ENCODE peak calls at places on chromosomes 5 and 9, in four cellular contexts. J, Y, D and E are unnamed samples. For H3K9me3, the result is how much of the 10 kb centered on the place peaks cover.

GRCh38 chr5:96868603-96869371 is 7.5 kb upstream of the ERAP2 start:
- DNase-seq in J (no peak), Y (no peak), D (no peak), E (no peak)

GRCh38 chr5:127909078-127909477 is 174.5 kb upstream of the SLC12A2 start:
- DNase-seq in J (no peak), Y (no peak), D (no peak), E (no peak)

GRCh38 chr9:94159069-94159915 is 75.0 kb downstream of the PTPDC1 start:
- DNase-seq in J (no peak), Y (no peak), D (no peak), E (no peak)

GRCh38 chr9:120324996-120325642 is 254.8 kb downstream of the CDK5RAP2 start:
- DNase-seq in J (no peak), Y (no peak), D (no peak), E (no peak)

GRCh38 chr9:88187631-88188030 is 49.4 kb upstream of the SPATA31C2 start:
- DNase-seq in J (no peak), Y (no peak), D (no peak), E (no peak)

GRCh38 chr5:130066644-130067043 is 162.4 kb downstream of the CHSY3 start:
- DNase-seq in J (no peak), Y (peak), D (no peak), E (no peak)

GRCh38 chr9:125409637-125410521 is 148.3 kb downstream of the GAPVD1 start:
- DNase-seq in J (no peak), Y (no peak), D (no peak), E (peak)

GRCh38 chr5:53871772-53872171 is 311.3 kb downstream of the NDUFS4 start:
- DNase-seq in J (no peak), Y (no peak), D (no peak), E (no peak)

GRCh38 chr5:112862085-112862484 is 998 bp downstream of the SRP19 start:
- DNase-seq in J (no peak), Y (no peak), D (no peak), E (no peak)

GRCh38 chr5:151592855-151593408 is 1.8 kb upstream of the FAT2 start:
- DNase-seq in J (no peak), Y (no peak), D (no peak), E (no peak)

GRCh38 chr5:139659673-139660072 is 11.5 kb downstream of the CXXC5 start:
- DNase-seq in J (no peak), Y (no peak), D (no peak), E (no peak)

GRCh38 chr5:135391869-135392255 is 7.2 kb downstream of the MACROH2A1 start:
- DNase-seq in J (no peak), Y (no peak), D (no peak), E (no peak)

GRCh38 chr5:82859439-82860140 is 217.6 kb downstream of the TMEM167A start:
- DNase-seq in J (no peak), Y (no peak), D (no peak), E (no peak)

GRCh38 chr9:76116913-76117312 is 226.4 kb downstream of the PCSK5 start:
- DNase-seq in J (no peak), Y (no peak), D (no peak), E (no peak)

GRCh38 chr5:128681764-128682664 is 144.0 kb upstream of the FBN2 start:
- DNase-seq in J (no peak), Y (no peak), D (no peak), E (no peak)

GRCh38 chr9:124439086-124439485 is 11.2 kb upstream of the ADGRD2 start:
- DNase-seq in J (no peak), Y (no peak), D (no peak), E (no peak)

GRCh38 chr9:81489048-81489447 is 200.3 kb downstream of the TLE1 start:
- DNase-seq in J (no peak), Y (no peak), D (no peak), E (no peak)

GRCh38 chr5:36611520-36612274 is 5.3 kb downstream of the SLC1A3 start:
- DNase-seq in J (no peak), Y (no peak), D (no peak), E (no peak)

GRCh38 chr5:150525781-150526180 is 17.9 kb downstream of the NDST1 start:
- DNase-seq in J (no peak), Y (no peak), D (no peak), E (no peak)

GRCh38 chr9:101848485-101848919 is 110.1 kb upstream of the GRIN3A start:
- DNase-seq in J (no peak), Y (no peak), D (no peak), E (no peak)

GRCh38 chr9:110440161-110440560 is 102.5 kb upstream of the TXNDC8 start:
- DNase-seq in J (no peak), Y (no peak), D (no peak), E (no peak)

GRCh38 chr5:72658161-72658560 is 151.0 kb upstream of the ZNF366 start:
- DNase-seq in J (no peak), Y (no peak), D (no peak), E (no peak)

GRCh38 chr5:65796269-65796668 is 74.3 kb downstream of the NLN start:
- DNase-seq in J (no peak), Y (no peak), D (no peak), E (no peak)

GRCh38 chr5:6902094-6902493 is 188.9 kb downstream of the TENT4A start:
- DNase-seq in J (no peak), Y (no peak), D (no peak), E (no peak)

GRCh38 chr9:127417130-127418036 is 6.8 kb upstream of the ZNF79 start:
- DNase-seq in J (no peak), Y (peak), D (no peak), E (no peak)

GRCh38 chr5:148837383-148837782 is 11.0 kb downstream of the ADRB2 start:
- DNase-seq in J (no peak), Y (no peak), D (no peak), E (no peak)

GRCh38 chr5:126961702-126962101 is 68.7 kb downstream of the MARCHF3 start:
- DNase-seq in J (no peak), Y (no peak), D (no peak), E (no peak)

GRCh38 chr5:137273511-137273910 is 225.6 kb downstream of the SPOCK1 start:
- DNase-seq in J (no peak), Y (no peak), D (no peak), E (no peak)

GRCh38 chr9:134318481-134318891 is 7.8 kb upstream of the RXRA start:
- DNase-seq in J (no peak), Y (peak), D (no peak), E (peak)

GRCh38 chr5:1182633-1183423 is 18.6 kb upstream of the SLC6A19 start:
- DNase-seq in J (peak), Y (no peak), D (no peak), E (no peak)
- TF ChIP-seq EP300 in J (no peak), Y (no peak), D (no peak), E (no peak)

GRCh38 chr9:35685506-35685905 is 4.2 kb downstream of the TPM2 start:
- DNase-seq in J (no peak), Y (no peak), D (no peak), E (no peak)
- H3K27ac ChIP-seq in J (no peak), Y (peak), D (no peak), E (no peak)

DNA sequence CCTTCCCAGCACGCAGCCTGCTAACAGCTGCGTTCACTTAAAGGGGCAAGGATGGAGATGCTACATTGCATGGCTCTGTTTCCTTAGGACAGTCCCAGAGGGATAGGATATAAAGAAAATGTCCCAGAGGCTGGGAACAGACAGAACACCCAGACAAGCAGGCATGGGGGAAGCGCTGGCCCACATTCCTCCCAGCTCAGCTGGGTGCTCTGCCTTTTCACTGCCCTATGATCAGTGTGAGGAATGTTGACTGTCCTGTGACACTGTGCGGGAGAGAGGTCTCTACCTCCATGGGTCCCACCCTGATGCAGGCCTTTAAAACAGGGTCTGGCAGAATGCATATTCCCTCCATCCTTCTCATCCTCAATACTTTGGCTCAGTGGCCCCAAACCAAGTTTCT is 459.4 kb upstream of the DMAC1 start:
- DNase-seq in J (no peak), Y (no peak), D (no peak), E (no peak)
- H3K9me3 ChIP-seq in J (under half), Y (under half), D (under half), E (under half)

GRCh38 chr5:32044904-32045303 is 129.2 kb downstream of the GOLPH3 start:
- DNase-seq in J (no peak), Y (no peak), D (no peak), E (no peak)
- TF ChIP-seq EP300 in J (no peak), Y (no peak), D (no peak), E (no peak)